ENCODE peak calls at places on chromosomes 7 and 10, in seven cellular contexts. One of them, this sample, is unnamed.

GRCh38 chr7:5591547-5591899 is 167.9 kb upstream of the TNRC18 start:
- DNase-seq in HCT116: no peak
- DNase-seq in hypothalamus: no peak
- DNase-seq in GM23248: peak
- DNase-seq in NCI-H460: no peak
- DNase-seq in NCI-H2081: no peak
- DNase-seq in mesenteric fat pad: no peak
- DNase-seq in this sample: no peak

GRCh38 chr10:13795653-13796555 is 209.1 kb downstream of the PRPF18 start:
- DNase-seq in GM23248: no peak
- DNase-seq in HCT116: no peak
- DNase-seq in NCI-H460: no peak
- DNase-seq in mesenteric fat pad: no peak
- DNase-seq in hypothalamus: no peak
- DNase-seq in NCI-H2081: no peak
- DNase-seq in this sample: no peak

GRCh38 chr7:6106140-6106904 is 75.1 kb downstream of the ANKRD61 start:
- DNase-seq in hypothalamus: no peak
- DNase-seq in NCI-H2081: no peak
- DNase-seq in mesenteric fat pad: no peak
- DNase-seq in GM23248: peak
- DNase-seq in HCT116: peak
- DNase-seq in NCI-H460: peak
- DNase-seq in this sample: peak

GRCh38 chr7:102426268-102427031 is 6.9 kb upstream of the ORAI2 start:
- DNase-seq in NCI-H2081: no peak
- DNase-seq in HCT116: no peak
- DNase-seq in NCI-H460: no peak
- DNase-seq in hypothalamus: no peak
- DNase-seq in mesenteric fat pad: no peak
- DNase-seq in GM23248: no peak
- DNase-seq in this sample: no peak

GRCh38 chr10:89171263-89171872 is 35.7 kb downstream of the CH25H start:
- DNase-seq in NCI-H460: no peak
- DNase-seq in GM23248: peak
- DNase-seq in hypothalamus: no peak
- DNase-seq in HCT116: no peak
- DNase-seq in NCI-H2081: no peak
- DNase-seq in mesenteric fat pad: no peak
- DNase-seq in this sample: no peak

GRCh38 chr7:137213744-137214143 is 129.8 kb downstream of the PTN start:
- DNase-seq in NCI-H460: no peak
- DNase-seq in GM23248: no peak
- DNase-seq in HCT116: no peak
- DNase-seq in mesenteric fat pad: no peak
- DNase-seq in NCI-H2081: no peak
- DNase-seq in hypothalamus: no peak
- DNase-seq in this sample: no peak

GRCh38 chr10:63217120-63217605 is 84.0 kb downstream of the NRBF2 start:
- DNase-seq in hypothalamus: no peak
- DNase-seq in mesenteric fat pad: no peak
- DNase-seq in HCT116: peak
- DNase-seq in NCI-H2081: peak
- DNase-seq in GM23248: peak
- DNase-seq in NCI-H460: peak
- DNase-seq in this sample: no peak

GRCh38 chr10:58515296-58515956 is 2.8 kb downstream of the BICC1 start:
- DNase-seq in HCT116: no peak
- DNase-seq in NCI-H460: no peak
- DNase-seq in mesenteric fat pad: no peak
- DNase-seq in GM23248: peak
- DNase-seq in hypothalamus: no peak
- DNase-seq in NCI-H2081: no peak
- DNase-seq in this sample: no peak

GRCh38 chr10:125823663-125824251 is 411 bp downstream of the BCCIP start:
- DNase-seq in hypothalamus: no peak
- DNase-seq in HCT116: no peak
- DNase-seq in NCI-H460: no peak
- DNase-seq in NCI-H2081: no peak
- DNase-seq in GM23248: peak
- DNase-seq in mesenteric fat pad: no peak
- DNase-seq in this sample: no peak

GRCh38 chr10:79266543-79267312 is 80.5 kb upstream of the PPIF start:
- DNase-seq in GM23248: peak
- DNase-seq in HCT116: no peak
- DNase-seq in NCI-H460: no peak
- DNase-seq in hypothalamus: peak
- DNase-seq in mesenteric fat pad: no peak
- DNase-seq in NCI-H2081: no peak
- DNase-seq in this sample: peak

GRCh38 chr10:85008493-85009181 is 680.2 kb downstream of the CCSER2 start:
- DNase-seq in HCT116: no peak
- DNase-seq in mesenteric fat pad: no peak
- DNase-seq in hypothalamus: no peak
- DNase-seq in GM23248: no peak
- DNase-seq in NCI-H2081: peak
- DNase-seq in NCI-H460: no peak
- DNase-seq in this sample: no peak

GRCh38 chr10:43250625-43250924 is 16.3 kb downstream of the RASGEF1A start:
- DNase-seq in HCT116: no peak
- DNase-seq in mesenteric fat pad: no peak
- DNase-seq in NCI-H460: no peak
- DNase-seq in GM23248: no peak
- DNase-seq in NCI-H2081: no peak
- DNase-seq in hypothalamus: no peak
- DNase-seq in this sample: no peak